ENCODE peak calls at places on chromosome 1, in ten cellular contexts. T, I, G, Z, O, F, B, Y, C and P are unnamed samples.

GRCh38 chr1:183586455-183586854 is 3.8 kb downstream of the NCF2 start:
- DNase-seq in T (no peak), I (no peak), G (no peak), Z (no peak), O (no peak), F (no peak), B (no peak), Y (no peak), C (no peak), P (no peak)

GRCh38 chr1:11397151-11397902 is 81.6 kb upstream of the DISP3 start:
- DNase-seq in T (no peak), I (no peak), G (no peak), Z (no peak), O (no peak), F (no peak), B (no peak), Y (no peak), C (no peak), P (no peak)

GRCh38 chr1:155322571-155322952 is 1.9 kb downstream of the RUSC1 start:
- DNase-seq in T (no peak), I (no peak), G (no peak), Z (no peak), O (no peak), F (peak; percentile 41), B (peak; percentile 41), Y (no peak), C (peak; percentile 48), P (no peak)

GRCh38 chr1:115810609-115811008 is 30.3 kb downstream of the NHLH2 start:
- DNase-seq in T (no peak), I (no peak), G (no peak), Z (no peak), O (no peak), F (no peak), B (no peak), Y (no peak), C (no peak), P (no peak)

GRCh38 chr1:54135436-54136120 is 17.2 kb downstream of the CDCP2 start:
- DNase-seq in T (no peak), I (no peak), G (no peak), Z (no peak), O (no peak), F (no peak), B (no peak), Y (no peak), C (peak; percentile 71), P (no peak)

GRCh38 chr1:151156515-151156819 is at the start of gene TNFAIP8L2:
- DNase-seq in T (peak; percentile 51), I (peak; percentile 83), G (peak; percentile 74), Z (no peak), O (peak; percentile 66), F (no peak), B (peak; percentile 86), Y (no peak), C (no peak), P (no peak)

GRCh38 chr1:51708911-51709760 is 92.2 kb downstream of the OSBPL9 start:
- DNase-seq in T (no peak), I (no peak), G (no peak), Z (no peak), O (no peak), F (no peak), B (no peak), Y (no peak), C (no peak), P (no peak)

GRCh38 chr1:117161887-117162286 is 40.3 kb upstream of the TRIM45 start:
- DNase-seq in T (no peak), I (no peak), G (no peak), Z (no peak), O (no peak), F (no peak), B (no peak), Y (no peak), C (no peak), P (no peak)

GRCh38 chr1:86224651-86225050 is 68.1 kb upstream of the COL24A1 start:
- DNase-seq in T (no peak), I (no peak), G (no peak), Z (no peak), O (no peak), F (no peak), B (no peak), Y (no peak), C (no peak), P (no peak)

GRCh38 chr1:225677350-225678124 is 24.6 kb upstream of the ENAH start:
- DNase-seq in T (no peak), I (no peak), G (no peak), Z (no peak), O (no peak), F (no peak), B (no peak), Y (no peak), C (no peak), P (no peak)

GRCh38 chr1:109089242-109090015 is 1.1 kb upstream of the TMEM167B start:
- DNase-seq in T (no peak), I (peak; percentile 27), G (peak; percentile 85), Z (no peak), O (peak; percentile 52), F (peak; percentile 69), B (peak; percentile 77), Y (peak; percentile 74), C (peak; percentile 55), P (peak; percentile 19)

GRCh38 chr1:150572918-150573647 is 6.3 kb downstream of the MCL1 start:
- DNase-seq in T (no peak), I (no peak), G (no peak), Z (no peak), O (no peak), F (no peak), B (no peak), Y (no peak), C (peak; percentile 19), P (no peak)

GRCh38 chr1:68141079-68141800 is 90.8 kb upstream of the DIRAS3 start:
- DNase-seq in T (no peak), I (no peak), G (no peak), Z (no peak), O (no peak), F (no peak), B (no peak), Y (no peak), C (peak; percentile 40), P (no peak)

GRCh38 chr1:155499953-155500621 is 62.5 kb downstream of the ASH1L start:
- DNase-seq in T (no peak), I (no peak), G (peak; percentile 67), Z (no peak), O (no peak), F (no peak), B (no peak), Y (no peak), C (peak; percentile 44), P (no peak)

GRCh38 chr1:88655685-88656299 is 28.3 kb upstream of the PKN2 start:
- DNase-seq in T (peak; percentile 6), I (no peak), G (no peak), Z (no peak), O (no peak), F (no peak), B (peak; percentile 38), Y (no peak), C (peak; percentile 36), P (no peak)

GRCh38 chr1:43706598-43707190 is 642 bp upstream of the ST3GAL3 start:
- DNase-seq in T (no peak), I (peak; percentile 22), G (peak; percentile 22), Z (no peak), O (peak; percentile 19), F (no peak), B (peak; percentile 51), Y (no peak), C (peak; percentile 35), P (no peak)

GRCh38 chr1:228464487-228464983 is 22.6 kb upstream of the RNF187 start:
- DNase-seq in T (peak; percentile 88), I (peak; percentile 90), G (peak; percentile 69), Z (peak; percentile 84), O (peak; percentile 82), F (peak; percentile 76), B (no peak), Y (peak; percentile 67), C (peak; percentile 88), P (peak; percentile 21)

GRCh38 chr1:2229032-2229920 is 1.2 kb downstream of the SKI start:
- DNase-seq in T (peak; percentile 59), I (peak; percentile 70), G (peak; percentile 77), Z (peak; percentile 72), O (peak; percentile 52), F (no peak), B (peak; percentile 85), Y (peak; percentile 85), C (peak; percentile 60), P (peak; percentile 90)

GRCh38 chr1:159737238-159737637 is 22.8 kb upstream of the CRP start:
- DNase-seq in T (no peak), I (no peak), G (no peak), Z (no peak), O (no peak), F (no peak), B (no peak), Y (no peak), C (no peak), P (no peak)

GRCh38 chr1:229430761-229431269 is 3.1 kb downstream of the ACTA1 start:
- DNase-seq in T (peak; percentile 19), I (peak; percentile 55), G (peak; percentile 40), Z (no peak), O (no peak), F (peak; percentile 73), B (peak; percentile 74), Y (peak; percentile 82), C (peak; percentile 65), P (no peak)

GRCh38 chr1:7248402-7248805 is 463.1 kb downstream of the CAMTA1 start:
- DNase-seq in T (no peak), I (no peak), G (no peak), Z (no peak), O (no peak), F (no peak), B (no peak), Y (no peak), C (no peak), P (no peak)

GRCh38 chr1:43552813-43553212 is 22.1 kb downstream of the PTPRF start:
- DNase-seq in T (no peak), I (no peak), G (peak; percentile 74), Z (no peak), O (no peak), F (peak; percentile 57), B (no peak), Y (no peak), C (peak; percentile 76), P (no peak)

GRCh38 chr1:173356211-173356762 is 120.8 kb upstream of the PRDX6 start:
- DNase-seq in T (no peak), I (no peak), G (no peak), Z (no peak), O (no peak), F (no peak), B (no peak), Y (no peak), C (peak; percentile 57), P (no peak)

GRCh38 chr1:60621524-60621923 is 460.8 kb upstream of the NFIA start:
- DNase-seq in T (no peak), I (no peak), G (no peak), Z (no peak), O (no peak), F (no peak), B (no peak), Y (no peak), C (no peak), P (no peak)

GRCh38 chr1:159211331-159212136 is 6.9 kb downstream of the ACKR1 start:
- DNase-seq in T (no peak), I (peak; percentile 69), G (peak; percentile 26), Z (no peak), O (peak; percentile 55), F (no peak), B (peak; percentile 48), Y (peak; percentile 69), C (peak; percentile 29), P (no peak)

GRCh38 chr1:79745928-79746327 is 739.4 kb upstream of the ADGRL4 start:
- DNase-seq in T (no peak), I (no peak), G (no peak), Z (no peak), O (no peak), F (no peak), B (no peak), Y (no peak), C (no peak), P (no peak)

GRCh38 chr1:239717097-239718051 is 331.0 kb downstream of the CHRM3 start:
- DNase-seq in T (no peak), I (no peak), G (no peak), Z (no peak), O (no peak), F (no peak), B (peak; percentile 47), Y (no peak), C (no peak), P (no peak)